ENCODE peak calls at places on chromosomes 3 and 15, in eight cellular contexts. R, W, E, U, B, O, M and S are unnamed samples.

GRCh38 chr3:121111914-121112612 is 204.1 kb downstream of the STXBP5L start:
- DNase-seq in E (no peak), R (no peak), U (no peak), O (no peak), W (no peak), B (no peak), M (no peak), S (no peak)

GRCh38 chr15:93231994-93232393 is 143.0 kb upstream of the RGMA start:
- DNase-seq in O (no peak), U (no peak), M (no peak), B (no peak), R (no peak), W (no peak), E (no peak), S (no peak)

GRCh38 chr3:147816770-147817169 is 407.6 kb downstream of the ZIC1 start:
- DNase-seq in W (no peak), B (no peak), U (no peak), M (peak; percentile 18), E (no peak), O (no peak), R (no peak), S (peak; percentile 84)

GRCh38 chr3:59920801-59921200 is 871.0 kb upstream of the CFAP20DC start:
- DNase-seq in B (no peak), O (no peak), M (no peak), U (no peak), R (no peak), E (no peak), W (no peak), S (no peak)

GRCh38 chr3:57696861-57697321 is 4.0 kb upstream of the DENND6A start:
- DNase-seq in E (no peak), R (no peak), M (no peak), U (no peak), W (no peak), B (peak; percentile 69), O (no peak), S (no peak)

GRCh38 chr3:159844383-159844730 is 144.3 kb upstream of the IL12A start:
- DNase-seq in R (no peak), E (no peak), O (no peak), B (no peak), U (no peak), W (no peak), M (no peak), S (no peak)

GRCh38 chr3:127413318-127413673 is 125.5 kb upstream of the PRR20G start:
- DNase-seq in O (no peak), U (no peak), M (no peak), W (no peak), E (no peak), R (no peak), B (no peak), S (no peak)

GRCh38 chr15:80750591-80750990 is 28.6 kb upstream of the CEMIP start:
- DNase-seq in U (no peak), E (no peak), M (no peak), O (no peak), W (no peak), R (no peak), B (no peak), S (no peak)

GRCh38 chr3:111519193-111519592 is 22.8 kb upstream of the CD96 start:
- DNase-seq in B (peak; percentile 20), O (no peak), W (no peak), M (no peak), U (no peak), E (no peak), R (no peak), S (no peak)

GRCh38 chr3:171038342-171038741 is 11.8 kb upstream of the SLC2A2 start:
- DNase-seq in O (peak; percentile 34), B (no peak), W (no peak), E (no peak), U (no peak), M (no peak), R (no peak), S (peak; percentile 51)

GRCh38 chr15:82992436-82992835 is 6.4 kb downstream of the RAMAC start:
- DNase-seq in O (no peak), U (no peak), M (no peak), R (no peak), B (no peak), E (no peak), W (no peak), S (no peak)

GRCh38 chr3:194640829-194641228 is 7.6 kb upstream of the TMEM44 start:
- DNase-seq in R (no peak), E (no peak), O (no peak), U (no peak), W (no peak), M (no peak), B (peak; percentile 10), S (peak; percentile 88)

GRCh38 chr3:81303326-81303725 is 458.1 kb downstream of the GBE1 start:
- DNase-seq in B (no peak), U (no peak), E (no peak), R (no peak), W (no peak), M (no peak), O (no peak), S (no peak)

GRCh38 chr3:126124896-126125295 is 41.0 kb upstream of the SLC41A3 start:
- DNase-seq in O (no peak), B (no peak), M (peak; percentile 8), E (no peak), R (no peak), U (no peak), W (no peak), S (no peak)

GRCh38 chr3:117524890-117525289 is 815.3 kb downstream of the TUSC7 start:
- DNase-seq in B (no peak), W (no peak), E (no peak), O (no peak), R (no peak), U (no peak), M (no peak), S (no peak)

GRCh38 chr3:30646181-30646876 is 39.9 kb downstream of the TGFBR2 start:
- DNase-seq in E (no peak), U (no peak), M (no peak), W (no peak), O (no peak), R (no peak), B (peak; percentile 95), S (no peak)

GRCh38 chr3:156628095-156628690 is 46.2 kb upstream of the TIPARP start:
- DNase-seq in M (no peak), W (no peak), E (no peak), U (no peak), B (no peak), R (no peak), O (no peak), S (no peak)

GRCh38 chr15:52653451-52653964 is 25.7 kb downstream of the ATOSA start:
- DNase-seq in U (no peak), O (peak; percentile 17), M (no peak), R (no peak), B (no peak), W (no peak), E (no peak), S (peak; percentile 91)

GRCh38 chr3:150286390-150287147 is 121.5 kb upstream of the TSC22D2 start:
- DNase-seq in E (no peak), O (peak; percentile 38), W (no peak), M (no peak), B (no peak), R (no peak), U (no peak), S (peak; percentile 82)

GRCh38 chr3:57586778-57587177 is 10.4 kb downstream of the ARF4 start:
- DNase-seq in U (no peak), B (no peak), W (no peak), R (no peak), E (no peak), M (no peak), O (no peak), S (no peak)

GRCh38 chr15:85571780-85572179 is 191.4 kb downstream of the AKAP13 start:
- DNase-seq in B (no peak), U (no peak), E (no peak), M (no peak), R (no peak), O (no peak), W (no peak), S (no peak)

GRCh38 chr3:52317601-52318000 is 1.5 kb downstream of the DNAH1 start:
- DNase-seq in W (peak; percentile 74), E (peak; percentile 47), R (peak; percentile 63), B (no peak), O (peak; percentile 41), U (no peak), M (no peak), S (peak; percentile 54)

GRCh38 chr15:88127477-88127799 is 129.1 kb downstream of the NTRK3 start:
- DNase-seq in R (no peak), W (no peak), M (no peak), E (no peak), O (no peak), U (no peak), B (no peak), S (no peak)

GRCh38 chr3:159025733-159026132 is 223.9 kb downstream of the MFSD1 start:
- DNase-seq in B (no peak), W (no peak), U (no peak), O (no peak), E (no peak), M (no peak), R (no peak), S (no peak)